ENCODE peak calls at places on chromosomes 2 and 18, in nine cellular contexts. I, S, B, C, T, O, A, K and M are unnamed samples.

GRCh38 chr2:17648571-17648970 is 105.0 kb downstream of the SMC6 start:
- DNase-seq in T (no peak), O (no peak), C (no peak), I (no peak), B (no peak), S (no peak), K (no peak), A (no peak), M (no peak)

GRCh38 chr2:198316852-198317395 is 512.5 kb downstream of the PLCL1 start:
- DNase-seq in S (no peak), K (no peak), C (no peak), B (no peak), O (no peak), A (no peak), I (no peak), T (no peak), M (no peak)

GRCh38 chr2:187499941-187500532 is 52.0 kb upstream of the CALCRL start:
- DNase-seq in B (peak), T (peak), S (peak), C (no peak), O (peak), I (peak), K (no peak), A (peak), M (peak)

GRCh38 chr2:75493230-75493629 is 67.5 kb downstream of the EVA1A start:
- DNase-seq in I (no peak), A (no peak), S (no peak), B (no peak), C (no peak), O (no peak), K (no peak), T (no peak), M (peak)

GRCh38 chr18:6948656-6949055 is 168.9 kb downstream of the LAMA1 start:
- DNase-seq in O (no peak), A (no peak), T (no peak), C (no peak), B (no peak), I (no peak), S (no peak), K (no peak), M (no peak)

GRCh38 chr2:54603357-54603756 is 120.1 kb upstream of the EML6 start:
- DNase-seq in O (no peak), K (no peak), B (no peak), C (no peak), I (no peak), S (no peak), T (no peak), A (peak), M (no peak)

GRCh38 chr2:12456293-12457151 is 260.2 kb upstream of the TRIB2 start:
- DNase-seq in T (peak), A (peak), I (no peak), B (peak), C (no peak), O (peak), K (peak), S (peak), M (no peak)

GRCh38 chr18:3427944-3428343 is 22.0 kb upstream of the TGIF1 start:
- DNase-seq in I (no peak), S (no peak), C (no peak), B (no peak), T (no peak), O (no peak), K (no peak), A (no peak), M (no peak)

GRCh38 chr2:240569998-240570530 is 1.8 kb downstream of the RNPEPL1 start:
- DNase-seq in O (no peak), K (no peak), I (no peak), C (peak), A (no peak), T (no peak), B (no peak), S (no peak), M (peak)

GRCh38 chr2:218998414-218999002 is 5.3 kb upstream of the CRYBA2 start:
- DNase-seq in K (no peak), C (no peak), A (no peak), O (no peak), S (no peak), B (no peak), I (no peak), T (no peak), M (no peak)

GRCh38 chr2:145006957-145007672 is 487.2 kb upstream of the ZEB2 start:
- DNase-seq in B (no peak), O (no peak), T (peak), K (no peak), C (no peak), S (no peak), I (no peak), A (peak), M (no peak)

GRCh38 chr2:177164131-177164530 is 48.5 kb upstream of the HNRNPA3 start:
- DNase-seq in S (no peak), O (no peak), B (no peak), T (no peak), A (no peak), K (no peak), I (no peak), C (no peak), M (no peak)

GRCh38 chr2:31080361-31080760 is 57.9 kb downstream of the GALNT14 start:
- DNase-seq in O (no peak), K (no peak), T (no peak), B (no peak), S (no peak), C (no peak), A (no peak), I (no peak), M (no peak)

GRCh38 chr2:168687314-168687713 is 115.1 kb upstream of the NOSTRIN start:
- DNase-seq in C (no peak), S (no peak), B (no peak), A (peak), T (no peak), I (no peak), O (no peak), K (no peak), M (no peak)

GRCh38 chr2:132681766-132682165 is 11.8 kb upstream of the LYPD1 start:
- DNase-seq in S (no peak), B (no peak), O (no peak), I (no peak), T (no peak), A (no peak), K (no peak), C (no peak), M (no peak)

GRCh38 chr2:14540003-14540402 is 92.5 kb upstream of the LRATD1 start:
- DNase-seq in S (no peak), O (no peak), I (no peak), B (no peak), K (no peak), A (peak), C (no peak), T (no peak), M (no peak)

GRCh38 chr18:10036479-10036878 is 122.7 kb downstream of the VAPA start:
- DNase-seq in S (no peak), O (no peak), T (no peak), I (no peak), K (no peak), A (no peak), C (no peak), B (no peak), M (no peak)

GRCh38 chr2:192243488-192243887 is 48.8 kb upstream of the TMEFF2 start:
- DNase-seq in O (no peak), S (no peak), A (peak), B (no peak), T (no peak), K (no peak), C (no peak), I (no peak), M (no peak)

GRCh38 chr2:191105082-191105481 is 45.7 kb downstream of the STAT4 start:
- DNase-seq in B (no peak), O (no peak), K (no peak), C (no peak), A (peak), S (no peak), I (no peak), T (no peak), M (no peak)

GRCh38 chr2:236015171-236015570 is 153.0 kb downstream of the GBX2 start:
- DNase-seq in S (no peak), A (no peak), T (no peak), I (no peak), C (no peak), B (no peak), O (no peak), K (no peak), M (no peak)

GRCh38 chr2:239934571-239935171 is 90.5 kb downstream of the NDUFA10 start:
- DNase-seq in A (no peak), B (no peak), C (peak), S (peak), K (peak), O (peak), T (no peak), I (peak), M (peak)

GRCh38 chr18:39737869-39738268 is 2172.3 kb upstream of the CELF4 start:
- DNase-seq in A (no peak), B (no peak), T (no peak), C (no peak), S (no peak), O (no peak), K (no peak), I (no peak), M (no peak)

GRCh38 chr2:27080603-27080938 is 2.2 kb downstream of the EMILIN1 start:
- DNase-seq in S (no peak), I (no peak), T (no peak), O (no peak), B (no peak), C (no peak), A (no peak), K (no peak), M (no peak)

GRCh38 chr2:28359222-28360065 is 33.2 kb upstream of the FOSL2 start:
- DNase-seq in B (peak), I (no peak), A (peak), T (no peak), O (peak), C (no peak), K (peak), S (peak), M (no peak)

GRCh38 chr2:130372055-130372832 is 16.4 kb downstream of the PTPN18 start:
- DNase-seq in B (no peak), T (peak), A (peak), S (peak), C (peak), K (peak), O (peak), I (peak), M (peak)

GRCh38 chr18:46591821-46592391 is 65.1 kb downstream of the LOXHD1 start:
- DNase-seq in K (no peak), B (no peak), C (no peak), O (no peak), A (no peak), S (no peak), I (peak), T (no peak), M (no peak)

GRCh38 chr2:241815477-241816430 is 6.8 kb downstream of the NEU4 start:
- DNase-seq in T (no peak), B (no peak), A (no peak), O (peak), S (no peak), I (no peak), C (no peak), K (no peak), M (no peak)

GRCh38 chr2:7844414-7844961 is 837.4 kb upstream of the ID2 start:
- DNase-seq in T (no peak), S (no peak), A (no peak), K (no peak), C (no peak), I (no peak), O (no peak), B (no peak), M (no peak)

GRCh38 chr2:183037660-183038340 is 457 bp downstream of the NCKAP1 start:
- DNase-seq in S (peak), K (peak), O (peak), C (peak), B (no peak), I (peak), T (no peak), A (peak), M (peak)

GRCh38 chr2:140085674-140086073 is 1305.5 kb upstream of the NXPH2 start:
- DNase-seq in K (no peak), I (no peak), O (no peak), S (no peak), C (no peak), A (no peak), T (no peak), B (no peak), M (no peak)

GRCh38 chr2:75224636-75225094 is 25.3 kb upstream of the TACR1 start:
- DNase-seq in K (no peak), C (no peak), O (no peak), I (no peak), A (no peak), T (no peak), S (no peak), B (no peak), M (no peak)

GRCh38 chr2:10785260-10785659 is 27.3 kb downstream of the PDIA6 start:
- DNase-seq in O (no peak), C (no peak), K (no peak), I (no peak), T (no peak), A (no peak), S (no peak), B (no peak), M (no peak)

GRCh38 chr2:144460981-144461766 is 58.7 kb downstream of the ZEB2 start:
- DNase-seq in B (no peak), K (no peak), A (peak), I (no peak), S (no peak), C (no peak), O (no peak), T (no peak), M (no peak)

GRCh38 chr2:204064119-204064518 is 127.6 kb downstream of the ICOS start:
- DNase-seq in T (no peak), K (no peak), B (no peak), O (no peak), A (no peak), C (no peak), S (no peak), I (no peak), M (no peak)

GRCh38 chr2:241410739-241411176 is 54.7 kb downstream of the FARP2 start:
- DNase-seq in A (peak), O (no peak), B (peak), S (no peak), I (no peak), K (no peak), T (no peak), C (no peak), M (no peak)

GRCh38 chr2:108182489-108182888 is 57.3 kb upstream of the SULT1C3 start:
- DNase-seq in A (peak), B (no peak), I (peak), T (no peak), S (peak), O (no peak), K (no peak), C (no peak), M (no peak)
- TF ChIP-seq CTCF in A (no peak), B (peak), I (peak), T (no peak), S (peak), O (peak), K (no peak), C (no peak), M (no peak)

GRCh38 chr2:105454801-105455485 is 56.1 kb upstream of the FHL2 start:
- DNase-seq in T (peak), I (no peak), K (no peak), B (peak), O (no peak), C (no peak), S (peak), A (peak), M (no peak)
- TF ChIP-seq CTCF in T (peak), I (peak), K (no peak), B (peak), O (no peak), C (no peak), S (peak), A (peak), M (no peak)

GRCh38 chr2:186256540-186256939 is 229.5 kb upstream of the ZC3H15 start:
- DNase-seq in I (no peak), S (no peak), C (no peak), A (peak), B (no peak), O (peak), T (no peak), K (no peak), M (no peak)
- TF ChIP-seq CTCF in I (peak), S (peak), C (no peak), A (peak), B (peak), O (peak), T (peak), K (no peak), M (no peak)

DNA sequence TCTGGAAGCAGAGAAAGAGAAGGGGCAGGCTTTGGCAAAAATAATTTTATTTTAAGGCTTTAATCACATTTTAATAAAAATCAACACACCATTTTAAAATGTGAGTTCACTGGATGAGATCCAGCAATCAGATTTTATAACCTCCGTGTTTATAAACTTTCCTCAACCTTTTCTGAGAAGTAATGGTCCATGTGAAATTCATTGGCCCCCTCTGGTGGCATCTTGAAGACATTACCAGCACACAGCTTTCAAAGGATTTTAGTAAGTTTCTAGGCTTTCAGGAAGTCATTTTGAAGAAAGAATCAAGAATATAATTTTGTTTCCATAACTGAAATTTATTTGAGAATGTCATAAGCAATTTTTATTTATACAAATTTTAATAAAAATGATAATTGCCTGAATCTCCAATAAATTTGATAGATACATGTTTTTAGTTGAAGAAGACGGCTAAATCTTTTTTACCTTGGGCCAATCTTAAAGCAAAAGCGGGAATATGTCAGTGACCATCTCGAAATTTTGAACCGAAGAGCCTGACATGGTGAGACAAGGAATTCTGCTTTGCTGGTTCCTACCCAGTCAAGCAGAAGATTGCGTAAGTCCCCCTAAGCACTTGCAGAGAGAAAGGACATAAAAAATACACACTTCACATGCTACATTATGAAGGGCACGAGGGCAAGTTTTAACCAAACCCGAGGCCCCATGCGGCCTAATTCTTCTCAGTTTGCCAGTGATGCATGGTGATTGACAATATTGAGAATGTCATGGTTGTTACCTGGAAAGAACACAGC is 128.4 kb upstream of the CBLN2 start:
- DNase-seq in A (peak), I (peak), T (no peak), S (peak), O (peak), C (no peak), B (no peak), K (no peak), M (no peak)
- TF ChIP-seq CTCF in A (peak), I (peak), T (peak), S (peak), O (peak), C (peak), B (peak), K (peak), M (peak)

DNA sequence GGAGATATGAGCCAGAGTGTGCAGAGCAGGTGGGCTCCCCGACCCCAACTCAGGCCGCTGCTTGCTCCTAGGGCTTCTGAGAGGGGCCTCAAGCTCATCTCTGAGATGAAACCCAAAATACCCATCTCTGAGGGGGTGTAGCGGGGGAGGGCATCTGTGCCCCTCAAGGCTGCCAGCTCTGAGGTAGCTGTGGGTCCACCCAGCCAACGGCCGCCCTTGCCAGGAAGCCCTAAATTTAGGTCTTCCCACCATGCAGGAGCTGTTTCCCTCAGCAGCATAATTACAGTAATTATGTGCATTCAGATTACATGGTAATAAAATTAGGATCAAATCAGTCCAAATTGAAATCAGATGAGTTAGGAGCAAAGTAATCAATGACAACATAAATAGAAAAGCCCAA is 97.8 kb upstream of the MCFD2 start:
- DNase-seq in O (no peak), A (no peak), K (no peak), B (no peak), S (no peak), T (no peak), I (no peak), C (no peak), M (no peak)
- TF ChIP-seq CTCF in O (no peak), A (no peak), K (no peak), B (no peak), S (no peak), T (no peak), I (no peak), C (no peak), M (no peak)